ENCODE peak calls at places on chromosomes 3 and 15, in four cellular contexts. L is HepG2, R is Panc1, D is K562. M is an unnamed sample.

GRCh38 chr15:97692317-97693015 is 268.0 kb upstream of the ARRDC4 start:
- DNase-seq in L (no peak), R (no peak), D (no peak), M (no peak)

GRCh38 chr3:12286927-12287726 is 1.7 kb upstream of the PPARG start:
- DNase-seq in L (no peak), R (no peak), D (no peak), M (no peak)

GRCh38 chr15:67820992-67821783 is 4.1 kb upstream of the SKOR1 start:
- DNase-seq in L (peak), R (no peak), D (peak), M (no peak)

GRCh38 chr3:144762091-144762490 is 790.5 kb downstream of the DIPK2A start:
- DNase-seq in L (no peak), R (no peak), D (no peak), M (no peak)

GRCh38 chr3:116155830-116156229 is 289.5 kb downstream of the LSAMP start:
- DNase-seq in L (no peak), R (no peak), D (no peak), M (no peak)

GRCh38 chr15:60727661-60728060 is 248.7 kb upstream of the ICE2 start:
- DNase-seq in L (no peak), R (no peak), D (no peak), M (no peak)

GRCh38 chr15:79924379-79924778 is 27.6 kb upstream of the MTHFS start:
- DNase-seq in L (no peak), R (no peak), D (no peak), M (no peak)

GRCh38 chr15:96354731-96355560 is 24.4 kb downstream of the NR2F2 start:
- DNase-seq in L (peak), R (no peak), D (no peak), M (no peak)

GRCh38 chr3:162441716-162442115 is 945.1 kb downstream of the OTOL1 start:
- DNase-seq in L (no peak), R (no peak), D (no peak), M (no peak)

GRCh38 chr3:57826952-57827723 is 71.0 kb downstream of the SLMAP start:
- DNase-seq in L (peak), R (no peak), D (no peak), M (no peak)

GRCh38 chr15:45635191-45635638 is 386 bp downstream of the SQOR start:
- DNase-seq in L (peak), R (no peak), D (no peak), M (no peak)

GRCh38 chr3:197801801-197802504 is 10.9 kb downstream of the LRCH3 start:
- DNase-seq in L (no peak), R (no peak), D (no peak), M (no peak)

GRCh38 chr15:88932875-88933330 is 19.7 kb upstream of the MFGE8 start:
- DNase-seq in L (no peak), R (no peak), D (no peak), M (no peak)

GRCh38 chr3:105885261-105885660 is 16.4 kb upstream of the CBLB start:
- DNase-seq in L (no peak), R (no peak), D (no peak), M (no peak)

GRCh38 chr3:152719264-152719663 is 115.7 kb upstream of the P2RY1 start:
- DNase-seq in L (no peak), R (no peak), D (peak), M (no peak)

GRCh38 chr3:117219296-117219695 is 509.7 kb downstream of the TUSC7 start:
- DNase-seq in L (no peak), R (no peak), D (no peak), M (no peak)

GRCh38 chr3:128548011-128548410 is 55.0 kb upstream of the GATA2 start:
- DNase-seq in L (no peak), R (no peak), D (no peak), M (no peak)
- TF ChIP-seq REST in L (no peak), R (no peak), D (no peak), M (no peak)

GRCh38 chr3:136465296-136465695 is 215.2 kb downstream of the PCCB start:
- DNase-seq in L (no peak), R (no peak), D (no peak), M (no peak)
- TF ChIP-seq TCF7L2 in L (no peak), R (no peak), D (no peak), M (no peak)

GRCh38 chr3:135239485-135239884 is 444.4 kb downstream of the EPHB1 start:
- DNase-seq in L (no peak), R (no peak), D (no peak), M (no peak)
- TF ChIP-seq REST in L (no peak), R (no peak), D (no peak), M (no peak)

GRCh38 chr15:41493902-41494189 is 172 bp downstream of the ITPKA start:
- DNase-seq in L (no peak), R (no peak), D (no peak), M (no peak)

GRCh38 chr15:41495736-41496599 is 2.3 kb downstream of the ITPKA start:
- DNase-seq in L (peak), R (no peak), D (peak), M (no peak)

GRCh38 chr15:41494922-41495735 is 1.5 kb downstream of the ITPKA start:
- DNase-seq in L (no peak), R (no peak), D (no peak), M (no peak)

GRCh38 chr15:41493205-41493901 is at the start of gene ITPKA:
- DNase-seq in L (peak), R (no peak), D (peak), M (no peak)

GRCh38 chr15:41494190-41494921 is 682 bp downstream of the ITPKA start:
- DNase-seq in L (peak), R (no peak), D (peak), M (no peak)
- TF ChIP-seq TCF7L2 in L (no peak), R (no peak), D (no peak), M (no peak)

GRCh38 chr15:70099966-70100494 is 2.3 kb upstream of the TLE3 start:
- DNase-seq in L (no peak), R (no peak), D (no peak), M (peak)

GRCh38 chr15:70098461-70099166 is 897 bp upstream of the TLE3 start:
- DNase-seq in L (peak), R (no peak), D (no peak), M (peak)

GRCh38 chr15:70098170-70098460 is 398 bp upstream of the TLE3 start:
- DNase-seq in L (no peak), R (no peak), D (no peak), M (no peak)

GRCh38 chr15:70100495-70101331 is 3.0 kb upstream of the TLE3 start:
- DNase-seq in L (peak), R (no peak), D (peak), M (peak)

GRCh38 chr15:70099167-70099965 is 1.6 kb upstream of the TLE3 start:
- DNase-seq in L (peak), R (peak), D (peak), M (peak)
- TF ChIP-seq REST in L (no peak), R (no peak), D (no peak), M (no peak)

GRCh38 chr15:62844564-62845235 is 197.8 kb upstream of the TPM1 start:
- DNase-seq in L (no peak), R (no peak), D (no peak), M (no peak)
- TF ChIP-seq TCF7L2 in L (no peak), R (no peak), D (no peak), M (no peak)

DNA sequence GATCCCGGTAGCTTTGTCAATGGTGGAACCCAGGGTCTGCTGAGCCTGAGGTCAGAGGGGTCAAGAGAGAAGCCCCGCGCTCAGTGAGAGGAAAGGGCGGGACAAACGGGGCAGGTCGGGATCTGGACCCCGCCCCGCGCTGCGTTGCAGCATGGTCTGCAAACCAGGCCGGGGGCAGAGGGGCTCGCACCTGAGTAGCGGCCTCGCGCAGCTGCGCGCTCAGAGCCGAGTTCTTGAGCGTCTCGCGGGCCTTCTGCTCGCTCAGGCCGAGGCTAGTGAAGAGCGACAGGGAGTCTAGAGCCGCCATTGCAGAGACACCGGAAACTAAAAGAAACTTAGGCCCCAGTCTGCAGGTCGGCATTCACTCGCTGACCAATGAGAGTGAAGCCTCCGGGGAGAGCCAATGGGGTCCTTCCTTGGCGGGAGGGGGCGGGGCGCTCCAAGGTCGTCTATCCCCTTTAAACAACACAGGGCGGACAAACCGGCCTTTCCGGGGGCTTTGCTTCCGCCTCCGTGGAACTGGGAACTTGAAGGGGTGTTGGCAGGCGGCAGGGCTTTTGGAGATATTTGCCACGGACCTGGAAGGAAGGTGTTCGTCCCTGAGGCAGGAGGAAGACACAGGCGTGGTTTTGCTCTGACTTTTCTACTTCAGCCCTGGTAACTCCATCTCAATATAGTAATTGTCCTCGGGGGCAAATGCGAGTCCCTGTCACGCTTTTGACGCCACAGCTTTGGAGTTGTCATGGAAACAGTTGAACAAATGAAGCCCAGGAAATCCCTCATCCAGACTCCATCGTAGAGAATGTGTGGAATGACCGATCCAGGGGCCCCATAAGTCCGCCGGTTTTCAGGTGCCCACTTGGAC is at the start of gene QARS1:
- DNase-seq in L (peak), R (no peak), D (peak), M (peak)
- TF ChIP-seq REST in L (peak), R (no peak), D (no peak), M (no peak)

M was measured in HCT116.